ENCODE peak calls at places on chromosome 10, in five cellular contexts. Y is heart left ventricle; R is tibial nerve; H is right atrium auricular region; O is CD8-positive, alpha-beta T cell. I is an unnamed sample.

GRCh38 chr10:113979378-113979777 is 64.3 kb upstream of the ADRB1 start:
- DNase-seq in O (no peak), R (no peak), Y (no peak), H (no peak), I (no peak)

GRCh38 chr10:95506056-95506737 is 55.0 kb downstream of the SORBS1 start:
- DNase-seq in R (peak; percentile 61), O (no peak), Y (no peak), H (no peak), I (no peak)

GRCh38 chr10:69348824-69349541 is 67.7 kb downstream of the TACR2 start:
- DNase-seq in Y (no peak), H (peak; percentile 93), O (no peak), R (peak; percentile 71), I (no peak)

GRCh38 chr10:3484306-3485187 is 300.5 kb downstream of the KLF6 start:
- DNase-seq in H (no peak), O (no peak), R (no peak), Y (no peak), I (no peak)

GRCh38 chr10:94859086-94859485 is 79.4 kb upstream of the CYP2C9 start:
- DNase-seq in R (no peak), H (no peak), O (no peak), Y (no peak), I (no peak)

GRCh38 chr10:17088118-17088806 is 41.3 kb downstream of the CUBN start:
- DNase-seq in Y (no peak), R (no peak), H (no peak), O (no peak), I (no peak)

GRCh38 chr10:73096041-73096451 is 620 bp downstream of the P4HA1 start:
- DNase-seq in H (peak; percentile 78), Y (peak; percentile 77), O (peak; percentile 69), R (peak; percentile 41), I (peak; percentile 86)

GRCh38 chr10:33813415-33813814 is 478.9 kb upstream of the NRP1 start:
- DNase-seq in O (no peak), Y (no peak), H (no peak), R (no peak), I (no peak)

GRCh38 chr10:100970076-100970913 is 991 bp downstream of the SEMA4G start:
- DNase-seq in R (no peak), Y (no peak), O (peak; percentile 64), H (peak; percentile 46), I (peak; percentile 41)

GRCh38 chr10:52774182-52774581 is 1.6 kb upstream of the MBL2 start:
- DNase-seq in Y (no peak), O (no peak), R (no peak), H (no peak), I (no peak)

GRCh38 chr10:5525581-5526271 is 965 bp downstream of the CALML3 start:
- DNase-seq in O (no peak), H (no peak), Y (no peak), R (no peak), I (no peak)

GRCh38 chr10:119136084-119136483 is 29.4 kb downstream of the SFXN4 start:
- DNase-seq in O (no peak), R (no peak), Y (no peak), H (no peak), I (no peak)

GRCh38 chr10:31147220-31147608 is 115.5 kb upstream of the ZNF438 start:
- DNase-seq in R (no peak), Y (no peak), O (no peak), H (no peak), I (peak; percentile 38)

GRCh38 chr10:30437039-30437781 is 3.2 kb downstream of the MAP3K8 start:
- DNase-seq in R (no peak), Y (no peak), O (peak; percentile 23), H (no peak), I (no peak)

GRCh38 chr10:42482411-42482810 is 156.0 kb downstream of the ZNF33B start:
- DNase-seq in Y (no peak), O (no peak), R (no peak), H (no peak), I (no peak)

GRCh38 chr10:5527332-5528200 is 2.8 kb downstream of the CALML3 start:
- DNase-seq in H (no peak), O (no peak), R (no peak), Y (no peak), I (no peak)

GRCh38 chr10:12589789-12590188 is 240.4 kb downstream of the CAMK1D start:
- DNase-seq in Y (no peak), O (no peak), R (no peak), H (no peak), I (no peak)

DNA sequence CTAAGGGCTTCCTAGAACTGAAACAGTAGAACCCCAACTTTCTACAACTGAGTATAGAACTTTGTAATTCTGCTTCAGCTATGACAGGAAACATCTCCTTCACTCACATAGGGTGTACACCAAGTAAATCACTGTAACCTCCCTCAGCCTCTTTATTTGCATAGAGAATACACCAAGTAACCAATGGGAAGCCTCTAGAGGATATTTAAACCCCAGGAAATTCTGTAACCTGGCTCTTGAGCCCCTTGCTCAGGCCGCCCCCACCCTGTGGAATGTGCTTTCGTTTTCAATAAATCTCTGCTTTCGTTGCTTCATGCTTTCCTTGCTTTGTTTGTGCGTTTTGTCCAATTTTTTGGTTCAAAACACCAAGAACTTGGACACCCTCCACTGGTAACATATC is 60.3 kb downstream of the CLRN3 start:
- DNase-seq in R (no peak), O (no peak), H (peak; percentile 11), Y (no peak), I (no peak)
- H3K27me3 ChIP-seq in R (no peaks in the 10 kb centered on the region), O (no peaks in the 10 kb centered on the region), H (no peaks in the 10 kb centered on the region), Y (peaks cover 9% of the 10 kb centered on the region), I (no peaks in the 10 kb centered on the region)

DNA sequence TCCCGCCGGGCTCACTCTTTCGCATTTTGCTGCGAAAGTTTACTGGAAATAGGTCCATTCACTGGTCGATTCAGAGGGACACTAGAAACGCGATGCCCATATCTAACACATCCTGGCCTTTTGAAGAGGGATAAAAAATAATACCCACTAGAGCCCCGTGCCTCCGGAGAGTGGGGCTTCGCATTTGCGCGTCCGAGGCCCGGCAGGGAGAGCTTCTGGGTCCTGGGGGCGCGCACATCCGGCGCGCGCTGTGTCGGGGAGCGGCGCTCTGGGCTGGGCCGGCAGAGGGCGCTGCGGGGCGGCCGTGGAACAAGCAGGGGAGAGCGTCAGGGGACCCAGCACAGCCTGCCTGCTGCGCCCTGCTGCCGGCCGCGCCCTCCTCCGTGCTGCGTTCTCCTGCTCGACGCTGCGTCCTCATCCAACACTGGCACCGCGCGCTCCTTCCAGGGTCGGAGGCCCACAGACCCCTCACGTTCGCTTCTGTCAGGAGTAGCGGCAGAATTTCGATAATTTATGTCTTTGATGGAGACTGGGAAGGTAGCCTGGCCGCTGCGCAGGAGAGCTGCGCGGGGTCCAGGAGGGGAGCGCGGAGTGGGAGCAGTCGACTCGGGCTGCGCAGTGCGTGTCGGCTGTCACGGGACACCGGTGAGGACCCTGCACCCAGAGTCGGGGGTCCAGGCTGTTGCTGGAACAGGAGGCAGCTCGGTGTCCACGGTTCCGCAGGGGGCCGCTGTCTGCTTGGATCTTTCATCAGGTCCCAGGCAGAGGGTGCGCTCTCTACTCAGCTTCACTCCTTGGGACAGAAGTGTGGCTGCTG is 41.5 kb upstream of the ZNF32 start:
- DNase-seq in H (peak; percentile 82), O (peak; percentile 79), Y (peak; percentile 89), R (peak; percentile 82), I (no peak)
- H3K27me3 ChIP-seq in H (no peaks in the 10 kb centered on the region), O (no peaks in the 10 kb centered on the region), Y (no peaks in the 10 kb centered on the region), R (no peaks in the 10 kb centered on the region), I (no peaks in the 10 kb centered on the region)

GRCh38 chr10:123678376-123678775 is 12.2 kb downstream of the GPR26 start:
- DNase-seq in H (no peak), Y (no peak), R (no peak), O (no peak), I (no peak)
- H3K27me3 ChIP-seq in H (no peaks in the 10 kb centered on the region), Y (peaks cover 7% of the 10 kb centered on the region), R (no peaks in the 10 kb centered on the region), O (no peaks in the 10 kb centered on the region), I (no peaks in the 10 kb centered on the region)

DNA sequence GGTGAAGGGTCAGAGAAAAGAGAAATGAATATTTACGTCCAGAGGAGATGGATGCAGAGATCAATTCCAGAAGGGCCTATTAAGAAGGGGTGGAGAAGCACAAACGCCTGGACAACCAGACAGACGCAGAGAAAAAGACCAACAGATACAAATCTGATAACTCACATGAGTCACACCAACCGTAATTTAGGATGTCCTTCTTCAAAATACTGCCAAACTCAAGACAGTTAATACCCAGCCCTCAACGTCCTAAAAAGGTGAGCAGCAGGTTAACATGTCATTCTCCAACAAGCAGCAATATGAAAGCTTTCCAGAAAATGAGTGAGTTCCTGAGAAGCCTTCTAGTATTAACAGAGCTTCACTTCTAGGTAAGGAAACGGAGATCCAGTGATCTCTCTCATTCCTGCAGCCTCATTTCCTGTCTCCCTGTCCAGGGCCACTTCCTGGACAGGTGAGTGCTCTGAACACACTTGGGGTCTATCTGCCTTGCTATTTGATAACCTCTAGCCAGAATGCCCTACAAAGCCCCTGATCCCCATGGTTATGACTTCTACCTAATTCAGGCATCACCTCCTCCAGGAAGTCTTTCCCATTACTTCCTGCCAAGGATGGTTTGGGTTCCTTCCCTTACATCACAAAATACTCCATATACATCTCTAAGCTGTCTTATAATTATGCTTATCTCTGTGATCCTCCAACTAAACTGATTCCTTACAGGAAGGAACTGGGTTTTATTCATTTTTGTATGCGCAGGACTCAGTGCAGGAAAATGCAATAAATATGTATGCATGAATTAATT is 41.6 kb downstream of the PIP4K2A start:
- DNase-seq in R (no peak), O (no peak), Y (no peak), H (no peak), I (no peak)
- H3K27me3 ChIP-seq in R (no peaks in the 10 kb centered on the region), O (no peaks in the 10 kb centered on the region), Y (no peaks in the 10 kb centered on the region), H (no peaks in the 10 kb centered on the region), I (no peaks in the 10 kb centered on the region)